ENCODE peak calls at places on chromosomes 1 and 21, in nine cellular contexts. U, X, E, C, K, I, G, T and P are unnamed samples. For H3K4me1, the result is how much of the 10 kb centered on the place peaks cover.

GRCh38 chr1:48047116-48047515 is 49.9 kb upstream of the TRABD2B start:
- DNase-seq in U (no peak), X (no peak), E (no peak), C (no peak), K (no peak), I (no peak), G (no peak), T (no peak), P (no peak)

GRCh38 chr1:8033322-8033721 is 7.2 kb upstream of the ERRFI1 start:
- DNase-seq in U (no peak), X (no peak), E (no peak), C (no peak), K (no peak), I (no peak), G (no peak), T (no peak), P (no peak)

GRCh38 chr1:56424744-56425493 is 154.4 kb downstream of the PLPP3 start:
- DNase-seq in U (peak), X (peak), E (peak), C (no peak), K (peak), I (no peak), G (peak), T (no peak), P (peak)

GRCh38 chr1:167489581-167490340 is 28.6 kb downstream of the CD247 start:
- DNase-seq in U (no peak), X (no peak), E (no peak), C (peak), K (no peak), I (no peak), G (no peak), T (no peak), P (no peak)

GRCh38 chr21:31425158-31425557 is 81.1 kb upstream of the TIAM1 start:
- DNase-seq in U (no peak), X (no peak), E (no peak), C (peak), K (no peak), I (no peak), G (no peak), T (no peak), P (no peak)

GRCh38 chr1:88540255-88540654 is 143.8 kb upstream of the PKN2 start:
- DNase-seq in U (no peak), X (no peak), E (no peak), C (no peak), K (no peak), I (no peak), G (no peak), T (no peak), P (no peak)

GRCh38 chr1:42176902-42177519 is 12.5 kb upstream of the GUCA2A start:
- DNase-seq in U (peak), X (no peak), E (no peak), C (peak), K (peak), I (no peak), G (peak), T (no peak), P (no peak)

GRCh38 chr21:41210405-41211040 is 42.6 kb downstream of the BACE2 start:
- DNase-seq in U (peak), X (no peak), E (no peak), C (no peak), K (no peak), I (no peak), G (no peak), T (no peak), P (no peak)

GRCh38 chr1:153796786-153797659 is 21.8 kb downstream of the SLC27A3 start:
- DNase-seq in U (peak), X (peak), E (peak), C (peak), K (peak), I (peak), G (peak), T (peak), P (peak)

GRCh38 chr1:26686795-26687194 is 9.0 kb upstream of the ARID1A start:
- DNase-seq in U (no peak), X (no peak), E (no peak), C (no peak), K (no peak), I (no peak), G (no peak), T (no peak), P (no peak)

GRCh38 chr1:178019622-178020021 is 49.8 kb upstream of the SEC16B start:
- DNase-seq in U (no peak), X (no peak), E (no peak), C (no peak), K (no peak), I (no peak), G (no peak), T (no peak), P (no peak)

GRCh38 chr1:39562886-39563285 is 13.7 kb downstream of the PABPC4 start:
- DNase-seq in U (no peak), X (no peak), E (no peak), C (no peak), K (no peak), I (no peak), G (no peak), T (no peak), P (no peak)

GRCh38 chr1:221166162-221166500 is 286.9 kb downstream of the HLX start:
- DNase-seq in U (peak), X (no peak), E (no peak), C (no peak), K (no peak), I (no peak), G (no peak), T (no peak), P (no peak)

GRCh38 chr21:42171091-42172053 is 47.6 kb upstream of the ABCG1 start:
- DNase-seq in U (no peak), X (peak), E (peak), C (no peak), K (no peak), I (peak), G (no peak), T (peak), P (no peak)

GRCh38 chr1:40305451-40305850 is 11.6 kb downstream of the COL9A2 start:
- DNase-seq in U (no peak), X (no peak), E (no peak), C (peak), K (no peak), I (no peak), G (no peak), T (no peak), P (no peak)

GRCh38 chr1:235133086-235133485 is 4.4 kb upstream of the TOMM20 start:
- DNase-seq in U (no peak), X (no peak), E (no peak), C (no peak), K (no peak), I (no peak), G (no peak), T (no peak), P (no peak)

GRCh38 chr1:147245586-147246021 is 3.1 kb downstream of the CHD1L start:
- DNase-seq in U (no peak), X (no peak), E (no peak), C (no peak), K (no peak), I (no peak), G (no peak), T (no peak), P (no peak)

GRCh38 chr1:87077959-87078673 is 163.7 kb downstream of the HS2ST1 start:
- DNase-seq in U (no peak), X (no peak), E (no peak), C (no peak), K (peak), I (no peak), G (no peak), T (no peak), P (no peak)

GRCh38 chr1:97565886-97566285 is 354.9 kb downstream of the DPYD start:
- DNase-seq in U (no peak), X (no peak), E (no peak), C (no peak), K (no peak), I (no peak), G (no peak), T (no peak), P (no peak)

GRCh38 chr21:39125752-39126485 is 57.3 kb downstream of the PSMG1 start:
- DNase-seq in U (peak), X (no peak), E (peak), C (peak), K (peak), I (peak), G (peak), T (no peak), P (peak)

GRCh38 chr1:54606096-54606989 is 17.0 kb downstream of the FAM151A start:
- DNase-seq in U (no peak), X (no peak), E (no peak), C (no peak), K (no peak), I (no peak), G (no peak), T (no peak), P (no peak)

GRCh38 chr1:41240806-41241747 is 1.0 kb downstream of the SCMH1 start:
- DNase-seq in U (peak), X (peak), E (peak), C (peak), K (peak), I (no peak), G (peak), T (peak), P (peak)

GRCh38 chr1:231460614-231461013 is 38.5 kb upstream of the EGLN1 start:
- DNase-seq in U (no peak), X (no peak), E (no peak), C (no peak), K (no peak), I (no peak), G (no peak), T (no peak), P (no peak)

GRCh38 chr1:229111703-229112319 is 159.1 kb upstream of the RAB4A start:
- DNase-seq in U (peak), X (no peak), E (no peak), C (no peak), K (no peak), I (no peak), G (peak), T (no peak), P (no peak)

GRCh38 chr21:45294509-45295291 is 7.0 kb upstream of the POFUT2 start:
- DNase-seq in U (peak), X (peak), E (peak), C (peak), K (peak), I (no peak), G (peak), T (peak), P (peak)

GRCh38 chr21:45855248-45855801 is 126.2 kb upstream of the COL6A1 start:
- DNase-seq in U (no peak), X (no peak), E (peak), C (peak), K (no peak), I (no peak), G (peak), T (peak), P (no peak)

GRCh38 chr1:56516539-56517252 is 62.7 kb downstream of the PLPP3 start:
- DNase-seq in U (peak), X (no peak), E (peak), C (peak), K (peak), I (peak), G (peak), T (no peak), P (no peak)

GRCh38 chr1:113980120-113980519 is 846 bp downstream of the OLFML3 start:
- DNase-seq in U (peak), X (peak), E (peak), C (no peak), K (no peak), I (no peak), G (peak), T (no peak), P (peak)

GRCh38 chr21:36835383-36835795 is 131.1 kb downstream of the HLCS start:
- DNase-seq in U (no peak), X (peak), E (no peak), C (no peak), K (no peak), I (no peak), G (no peak), T (no peak), P (no peak)

GRCh38 chr1:209621329-209621728 is 30.9 kb downstream of the LAMB3 start:
- DNase-seq in U (no peak), X (no peak), E (no peak), C (no peak), K (peak), I (no peak), G (peak), T (no peak), P (no peak)

GRCh38 chr1:59360170-59360569 is 63.3 kb downstream of the FGGY start:
- DNase-seq in U (peak), X (no peak), E (no peak), C (no peak), K (no peak), I (peak), G (no peak), T (no peak), P (no peak)

GRCh38 chr1:53061123-53061858 is 722 bp upstream of the PODN start:
- DNase-seq in U (no peak), X (peak), E (no peak), C (no peak), K (no peak), I (no peak), G (no peak), T (no peak), P (peak)

GRCh38 chr1:53061859-53062714 is at the start of gene PODN:
- DNase-seq in U (no peak), X (peak), E (no peak), C (no peak), K (no peak), I (no peak), G (peak), T (peak), P (peak)

GRCh38 chr1:53063744-53064515 is 1.9 kb downstream of the PODN start:
- DNase-seq in U (no peak), X (no peak), E (no peak), C (no peak), K (no peak), I (no peak), G (no peak), T (no peak), P (peak)

GRCh38 chr1:53060580-53060979 is 1.4 kb upstream of the PODN start:
- DNase-seq in U (peak), X (no peak), E (no peak), C (no peak), K (no peak), I (no peak), G (no peak), T (no peak), P (peak)

GRCh38 chr1:53062731-53063591 is 948 bp downstream of the PODN start:
- DNase-seq in U (no peak), X (peak), E (no peak), C (peak), K (no peak), I (no peak), G (peak), T (peak), P (peak)
- TF ChIP-seq CTCF in U (no peak), X (no peak), E (no peak), C (peak), K (no peak), I (no peak), G (no peak), T (no peak), P (no peak)

DNA sequence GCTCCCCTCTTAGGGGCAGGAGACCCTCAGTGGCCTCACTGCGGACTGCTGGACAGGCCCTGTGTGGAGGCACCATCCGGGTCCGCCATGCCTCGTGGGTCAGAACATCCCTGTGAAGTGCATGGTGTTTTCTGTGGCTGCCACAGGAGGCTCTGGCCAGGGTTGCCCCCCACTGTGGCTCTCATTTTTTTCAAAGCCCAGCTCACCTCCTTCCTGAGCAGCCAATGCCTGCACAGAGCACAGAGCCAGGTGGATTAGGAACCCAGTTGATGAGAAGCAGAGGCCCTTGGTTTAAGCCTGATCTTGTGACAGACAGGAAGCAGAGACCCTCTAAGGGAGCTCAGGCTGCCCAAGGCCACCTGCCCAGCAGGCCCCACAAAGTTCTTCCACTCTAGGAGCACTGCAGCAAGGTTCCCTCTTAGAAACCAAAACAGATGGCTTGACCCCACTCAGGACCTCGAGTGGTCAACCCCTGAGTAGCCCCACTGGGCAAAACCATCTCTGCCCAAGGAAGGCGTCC is 25.5 kb upstream of the PRSS38 start:
- DNase-seq in U (no peak), X (no peak), E (no peak), C (no peak), K (no peak), I (no peak), G (no peak), T (no peak), P (no peak)
- H3K4me1 ChIP-seq in U (under half), X (under half), E (under half), C (under half), K (under half), I (under half), G (under half), T (under half), P (under half)

GRCh38 chr1:21259316-21260076 is 30.8 kb downstream of the ECE1 start:
- DNase-seq in U (no peak), X (no peak), E (no peak), C (no peak), K (no peak), I (no peak), G (no peak), T (no peak), P (no peak)
- TF ChIP-seq CTCF in U (no peak), X (no peak), E (no peak), C (no peak), K (no peak), I (no peak), G (no peak), T (no peak), P (no peak)

GRCh38 chr1:165883056-165883455 is 55.6 kb downstream of the UCK2 start:
- DNase-seq in U (no peak), X (no peak), E (no peak), C (no peak), K (no peak), I (peak), G (no peak), T (no peak), P (no peak)
- H3K4me1 ChIP-seq in U (under half), X (under half), E (half or more), C (under half), K (under half), I (under half), G (under half), T (under half), P (under half)

GRCh38 chr1:1628656-1629429 is 3.1 kb upstream of the MMP23B start:
- DNase-seq in U (no peak), X (no peak), E (no peak), C (peak), K (no peak), I (no peak), G (no peak), T (no peak), P (peak)

GRCh38 chr1:1629430-1630190 is 2.4 kb upstream of the MMP23B start:
- DNase-seq in U (no peak), X (peak), E (no peak), C (no peak), K (no peak), I (no peak), G (no peak), T (no peak), P (peak)

GRCh38 chr1:1630191-1630964 is 1.6 kb upstream of the MMP23B start:
- DNase-seq in U (no peak), X (peak), E (peak), C (peak), K (peak), I (peak), G (peak), T (no peak), P (peak)

GRCh38 chr1:1630965-1631792 is 794 bp upstream of the MMP23B start:
- DNase-seq in U (no peak), X (peak), E (peak), C (peak), K (no peak), I (no peak), G (no peak), T (no peak), P (peak)

DNA sequence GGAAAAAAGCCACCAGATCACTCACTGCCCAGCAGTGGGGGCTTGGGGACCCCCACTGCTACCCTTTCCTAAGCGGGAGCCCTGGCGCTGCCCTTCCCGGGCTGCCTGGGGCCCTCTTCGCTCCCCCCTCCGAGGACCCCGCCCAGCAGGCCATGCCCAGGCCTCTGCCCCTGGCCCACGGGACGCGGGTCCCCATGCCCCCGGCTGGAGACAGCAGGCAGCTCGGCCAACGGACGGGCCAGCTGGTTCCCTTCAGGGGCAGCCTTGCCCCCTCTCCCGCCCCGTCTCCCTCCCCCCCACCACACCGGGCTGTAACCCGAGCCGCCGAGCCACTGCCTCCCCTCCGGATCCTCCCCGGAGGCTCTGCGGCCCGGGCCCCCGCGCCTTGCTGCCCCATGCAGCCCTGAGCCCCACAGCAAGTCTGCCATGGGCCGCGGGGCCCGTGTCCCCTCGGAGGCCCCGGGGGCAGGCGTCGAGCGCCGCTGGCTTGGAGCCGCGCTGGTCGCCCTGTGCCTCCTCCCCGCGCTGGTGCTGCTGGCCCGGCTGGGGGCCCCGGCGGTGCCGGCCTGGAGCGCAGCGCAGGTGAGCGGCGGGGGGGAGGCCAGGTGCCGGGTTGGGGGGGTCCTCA is at the start of gene MMP23B:
- DNase-seq in U (no peak), X (peak), E (no peak), C (peak), K (no peak), I (no peak), G (no peak), T (no peak), P (peak)
- TF ChIP-seq CTCF in U (no peak), X (no peak), E (no peak), C (no peak), K (no peak), I (no peak), G (no peak), T (no peak), P (no peak)

GRCh38 chr1:22102746-22103145 is 40.2 kb downstream of the WNT4 start:
- DNase-seq in U (no peak), X (no peak), E (no peak), C (no peak), K (no peak), I (no peak), G (no peak), T (no peak), P (no peak)
- H3K4me1 ChIP-seq in U (under half), X (under half), E (half or more), C (under half), K (under half), I (under half), G (under half), T (under half), P (under half)

GRCh38 chr1:188669715-188670114 is 1807.9 kb downstream of the BRINP3 start:
- DNase-seq in U (peak), X (no peak), E (no peak), C (no peak), K (peak), I (no peak), G (no peak), T (no peak), P (no peak)

GRCh38 chr1:188665477-188665876 is 1812.2 kb downstream of the BRINP3 start:
- DNase-seq in U (no peak), X (no peak), E (no peak), C (no peak), K (no peak), I (no peak), G (no peak), T (no peak), P (no peak)

GRCh38 chr1:188672153-188672552 is 1805.5 kb downstream of the BRINP3 start:
- DNase-seq in U (no peak), X (no peak), E (no peak), C (no peak), K (no peak), I (no peak), G (no peak), T (no peak), P (no peak)

GRCh38 chr1:188670837-188671236 is 1806.8 kb downstream of the BRINP3 start:
- DNase-seq in U (peak), X (no peak), E (no peak), C (no peak), K (peak), I (peak), G (no peak), T (no peak), P (no peak)

DNA sequence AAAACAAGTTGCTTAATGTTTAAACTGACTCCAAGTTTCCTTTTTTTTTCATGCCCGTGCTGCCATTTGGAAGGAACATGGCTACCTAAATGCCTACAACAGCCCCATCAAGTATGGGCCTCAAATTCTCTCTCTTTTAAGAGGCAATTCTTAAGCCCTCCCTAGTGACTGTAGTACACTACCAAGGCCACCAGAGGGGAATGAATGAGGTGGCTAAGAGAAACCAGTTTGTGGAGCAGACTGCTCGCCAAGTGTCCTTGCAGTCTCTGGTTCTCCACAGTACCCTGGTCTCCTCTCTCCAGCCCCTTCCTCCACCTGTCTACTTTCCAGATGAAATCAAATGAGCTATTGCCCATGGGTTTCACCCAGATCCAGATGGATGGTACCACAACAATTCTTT is 1809.6 kb downstream of the BRINP3 start:
- DNase-seq in U (no peak), X (no peak), E (no peak), C (peak), K (no peak), I (no peak), G (no peak), T (no peak), P (no peak)
- TF ChIP-seq CTCF in U (no peak), X (no peak), E (no peak), C (peak), K (no peak), I (no peak), G (no peak), T (no peak), P (no peak)